ENCODE peak calls at places on chromosomes 7 and 10, in four cellular contexts. R is PC-9, E is GM23248, L is SK-N-SH. H is an unnamed sample. For H3F3A and H4K20me1, the result is how much of the 10 kb centered on the place peaks cover.

GRCh38 chr10:78830062-78830974 is 238.4 kb upstream of the ZMIZ1 start:
- DNase-seq in R (no peak), E (peak), L (no peak), H (no peak)

GRCh38 chr7:34320926-34321609 is 336.9 kb upstream of the NPSR1 start:
- DNase-seq in R (peak), E (peak), L (peak), H (peak)

GRCh38 chr7:80182630-80183276 is 48.1 kb downstream of the GNAI1 start:
- DNase-seq in R (no peak), E (peak), L (no peak), H (no peak)

GRCh38 chr10:1632141-1632540 is 105.2 kb downstream of the ADARB2 start:
- DNase-seq in R (no peak), E (no peak), L (no peak), H (no peak)

GRCh38 chr7:27171636-27172387 is 2.3 kb downstream of the HOXA10 start:
- DNase-seq in R (no peak), E (peak), L (no peak), H (peak)

GRCh38 chr7:118183254-118183585 is 744 bp upstream of the LSM8 start:
- DNase-seq in R (no peak), E (peak), L (peak), H (no peak)

GRCh38 chr10:100731603-100732596 is 13.5 kb upstream of the PAX2 start:
- DNase-seq in R (no peak), E (no peak), L (peak), H (no peak)

GRCh38 chr10:43306899-43307298 is 40.0 kb upstream of the RASGEF1A start:
- DNase-seq in R (no peak), E (no peak), L (no peak), H (no peak)

GRCh38 chr10:78784454-78785414 is 284.0 kb upstream of the ZMIZ1 start:
- DNase-seq in R (no peak), E (no peak), L (no peak), H (no peak)

GRCh38 chr7:83005410-83005809 is 157.3 kb downstream of the PCLO start:
- DNase-seq in R (no peak), E (no peak), L (no peak), H (peak)

GRCh38 chr7:28408105-28408973 is 4.0 kb upstream of the CREB5 start:
- DNase-seq in R (no peak), E (peak), L (peak), H (peak)

GRCh38 chr10:13820591-13821377 is 234.0 kb downstream of the PRPF18 start:
- DNase-seq in R (no peak), E (no peak), L (peak), H (peak)

GRCh38 chr7:75623390-75624133 is 115.2 kb downstream of the HIP1 start:
- DNase-seq in R (no peak), E (peak), L (no peak), H (no peak)

GRCh38 chr10:3898821-3899220 is 113.8 kb upstream of the KLF6 start:
- DNase-seq in R (peak), E (no peak), L (no peak), H (no peak)

GRCh38 chr10:92502296-92502695 is 71.6 kb downstream of the IDE start:
- DNase-seq in R (no peak), E (no peak), L (no peak), H (no peak)

GRCh38 chr10:24869354-24870016 is 82.9 kb downstream of the PRTFDC1 start:
- DNase-seq in R (no peak), E (peak), L (no peak), H (no peak)

GRCh38 chr10:75319274-75319673 is 82.3 kb downstream of the ZNF503 start:
- DNase-seq in R (no peak), E (no peak), L (no peak), H (no peak)

GRCh38 chr7:6248581-6248980 is 23.8 kb downstream of the CYTH3 start:
- DNase-seq in R (no peak), E (peak), L (no peak), H (no peak)

GRCh38 chr7:155885162-155886160 is 73.2 kb upstream of the SHH start:
- DNase-seq in R (peak), E (peak), L (no peak), H (peak)

GRCh38 chr7:1856966-1857441 is 186.9 kb downstream of the ELFN1 start:
- DNase-seq in R (no peak), E (no peak), L (no peak), H (no peak)

GRCh38 chr10:102565793-102566192 is 62.0 kb downstream of the SUFU start:
- DNase-seq in R (no peak), E (no peak), L (no peak), H (peak)

GRCh38 chr10:79051766-79052165 is 17.0 kb upstream of the ZMIZ1 start:
- DNase-seq in R (no peak), E (no peak), L (no peak), H (no peak)

GRCh38 chr10:1932617-1933016 is 195.3 kb upstream of the ADARB2 start:
- DNase-seq in R (no peak), E (no peak), L (no peak), H (no peak)

GRCh38 chr10:101901340-101901739 is 57.7 kb upstream of the KCNIP2 start:
- DNase-seq in R (no peak), E (no peak), L (no peak), H (peak)

GRCh38 chr10:71143170-71143569 is 69.2 kb upstream of the UNC5B start:
- DNase-seq in R (no peak), E (no peak), L (no peak), H (no peak)

GRCh38 chr10:72124984-72125383 is 36.6 kb upstream of the SPOCK2 start:
- DNase-seq in R (no peak), E (peak), L (no peak), H (no peak)

GRCh38 chr7:7957513-7957912 is 11.1 kb upstream of the GLCCI1 start:
- DNase-seq in R (no peak), E (no peak), L (no peak), H (no peak)

GRCh38 chr7:142134944-142135343 is 23.4 kb downstream of the MGAM2 start:
- DNase-seq in R (no peak), E (no peak), L (no peak), H (no peak)

GRCh38 chr10:59805043-59805442 is 51.8 kb upstream of the MRLN start:
- DNase-seq in R (peak), E (peak), L (peak), H (peak)

GRCh38 chr7:98251844-98252639 is at the start of gene TECPR1:
- DNase-seq in R (peak), E (peak), L (peak), H (peak)

GRCh38 chr7:74525881-74526280 is 72.2 kb downstream of the GTF2IRD1 start:
- DNase-seq in R (peak), E (no peak), L (no peak), H (no peak)

GRCh38 chr10:13448216-13448615 is 80.6 kb downstream of the BEND7 start:
- DNase-seq in R (no peak), E (peak), L (no peak), H (no peak)

GRCh38 chr10:113326160-113327111 is 226.4 kb upstream of the HABP2 start:
- DNase-seq in R (peak), E (peak), L (peak), H (peak)

GRCh38 chr7:127365164-127365956 is 27.1 kb downstream of the ZNF800 start:
- DNase-seq in R (no peak), E (no peak), L (no peak), H (no peak)

DNA sequence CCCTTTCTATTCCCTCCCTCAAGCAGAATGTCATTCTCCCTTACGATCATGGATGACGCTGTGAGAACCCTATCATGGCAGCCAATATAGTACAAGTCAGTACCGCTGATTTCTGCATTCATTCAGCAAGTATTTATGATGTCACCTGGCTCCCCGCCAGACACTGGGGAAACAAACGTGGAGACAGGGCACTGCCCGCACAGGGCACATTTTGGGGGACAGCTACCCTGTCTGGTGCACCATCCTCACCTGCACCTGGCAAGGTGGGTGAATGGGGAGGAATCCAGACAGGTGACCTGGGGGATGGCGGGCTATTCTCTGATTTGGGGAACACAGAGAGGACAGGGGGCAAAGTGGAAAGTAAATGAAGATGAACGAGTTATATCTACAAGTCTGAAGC is 28.4 kb downstream of the MKI67 start:
- DNase-seq in R (no peak), E (peak), L (no peak), H (no peak)
- H3F3A ChIP-seq in R (under half), E (under half), L (under half), H (under half)

GRCh38 chr7:100867040-100867795 is at the start of gene TRIP6:
- DNase-seq in R (peak), E (peak), L (peak), H (peak)

GRCh38 chr7:100867796-100868485 is 754 bp downstream of the TRIP6 start:
- DNase-seq in R (no peak), E (peak), L (peak), H (peak)

GRCh38 chr7:100865372-100865911 is 1.7 kb upstream of the TRIP6 start:
- DNase-seq in R (peak), E (peak), L (peak), H (no peak)

GRCh38 chr7:100865971-100866720 is 1.0 kb upstream of the TRIP6 start:
- DNase-seq in R (peak), E (peak), L (peak), H (no peak)

DNA sequence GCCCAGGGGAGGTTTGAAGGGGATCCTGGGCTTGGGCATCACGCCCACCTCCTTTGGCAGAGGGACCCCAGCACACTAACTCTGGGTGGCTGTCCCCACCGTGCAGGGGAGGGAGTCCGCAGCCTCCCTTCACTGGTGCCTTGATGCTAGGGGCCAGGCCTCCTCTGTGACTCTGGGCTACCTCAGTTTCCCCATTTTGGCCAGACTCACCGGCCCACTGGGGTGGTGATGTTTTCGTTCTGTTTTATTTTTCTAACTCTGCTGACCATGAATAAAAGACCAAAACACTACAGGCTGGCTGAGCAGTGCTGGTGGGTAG is 507 bp upstream of the TRIP6 start:
- DNase-seq in R (no peak), E (no peak), L (peak), H (no peak)
- H3K4me3 ChIP-seq in R (peak), E (peak), L (no peak), H (peak)

GRCh38 chr10:7417103-7417623 is 6.3 kb upstream of the SFMBT2 start:
- DNase-seq in R (no peak), E (peak), L (no peak), H (peak)
- H4K20me1 ChIP-seq in R (under half), E (under half), L (under half), H (under half)

DNA sequence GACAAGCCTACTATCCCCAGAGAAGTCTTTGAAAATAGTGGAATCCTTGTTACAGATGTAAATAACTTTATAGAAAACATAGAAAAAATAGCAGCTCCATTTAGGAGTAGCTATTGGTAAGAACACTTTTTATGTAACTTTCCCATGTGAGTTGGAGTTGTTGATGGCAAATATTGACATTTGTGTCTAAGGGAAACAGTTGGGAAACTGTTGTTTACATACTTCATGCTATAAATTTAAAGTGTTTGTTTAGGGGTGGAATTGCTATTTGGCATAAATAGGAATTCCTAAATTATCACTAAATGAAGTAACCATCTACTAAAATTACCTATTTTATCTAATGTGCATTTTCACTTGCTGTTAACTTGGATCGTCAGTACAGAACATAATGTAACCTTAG is 50.7 kb downstream of the GDI2 start:
- DNase-seq in R (no peak), E (no peak), L (no peak), H (no peak)
- H3F3A ChIP-seq in R (under half), E (half or more), L (half or more), H (under half)

DNA sequence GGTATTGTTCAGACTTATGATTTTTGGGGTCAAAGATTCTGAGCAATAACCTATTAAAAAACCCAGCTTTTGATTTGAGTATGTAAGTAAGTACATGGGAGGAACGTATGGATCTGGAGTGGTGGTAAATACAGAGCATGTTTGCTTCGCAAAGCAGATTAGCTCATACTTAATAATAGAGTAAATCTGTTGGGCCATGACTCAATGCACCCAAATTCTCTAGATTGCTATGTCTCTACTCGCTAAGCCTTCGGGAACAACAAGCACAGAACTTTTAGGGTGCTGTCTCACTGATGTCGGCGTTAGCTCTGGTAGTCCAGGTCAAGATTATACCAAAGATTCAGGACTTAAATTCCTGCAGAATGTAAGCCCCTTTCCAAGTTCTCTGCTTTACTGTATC is 801 bp upstream of the MINPP1 start:
- DNase-seq in R (no peak), E (peak), L (peak), H (peak)
- H3K4me3 ChIP-seq in R (peak), E (peak), L (peak), H (peak)

DNA sequence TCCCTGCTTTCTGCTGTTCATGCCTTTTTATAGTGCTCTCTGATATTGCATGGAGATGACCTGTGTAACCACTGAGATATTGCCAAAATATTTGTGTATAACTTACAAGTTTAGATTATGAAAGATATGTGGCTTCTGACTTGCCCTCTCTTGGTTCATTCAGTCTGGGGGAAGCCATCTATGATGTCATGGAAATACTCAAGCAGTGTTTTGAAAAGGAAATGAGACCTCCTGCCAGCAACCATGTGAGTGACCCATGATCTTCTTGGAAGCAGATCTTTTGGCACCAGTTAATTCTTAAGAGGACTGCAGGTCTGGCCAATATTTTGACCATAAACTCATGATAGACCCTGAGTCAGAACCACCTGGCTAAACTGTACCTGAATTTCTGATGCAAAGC is 183.0 kb downstream of the THSD7A start:
- DNase-seq in R (no peak), E (no peak), L (no peak), H (no peak)
- H4K20me1 ChIP-seq in R (under half), E (under half), L (under half), H (under half)

DNA sequence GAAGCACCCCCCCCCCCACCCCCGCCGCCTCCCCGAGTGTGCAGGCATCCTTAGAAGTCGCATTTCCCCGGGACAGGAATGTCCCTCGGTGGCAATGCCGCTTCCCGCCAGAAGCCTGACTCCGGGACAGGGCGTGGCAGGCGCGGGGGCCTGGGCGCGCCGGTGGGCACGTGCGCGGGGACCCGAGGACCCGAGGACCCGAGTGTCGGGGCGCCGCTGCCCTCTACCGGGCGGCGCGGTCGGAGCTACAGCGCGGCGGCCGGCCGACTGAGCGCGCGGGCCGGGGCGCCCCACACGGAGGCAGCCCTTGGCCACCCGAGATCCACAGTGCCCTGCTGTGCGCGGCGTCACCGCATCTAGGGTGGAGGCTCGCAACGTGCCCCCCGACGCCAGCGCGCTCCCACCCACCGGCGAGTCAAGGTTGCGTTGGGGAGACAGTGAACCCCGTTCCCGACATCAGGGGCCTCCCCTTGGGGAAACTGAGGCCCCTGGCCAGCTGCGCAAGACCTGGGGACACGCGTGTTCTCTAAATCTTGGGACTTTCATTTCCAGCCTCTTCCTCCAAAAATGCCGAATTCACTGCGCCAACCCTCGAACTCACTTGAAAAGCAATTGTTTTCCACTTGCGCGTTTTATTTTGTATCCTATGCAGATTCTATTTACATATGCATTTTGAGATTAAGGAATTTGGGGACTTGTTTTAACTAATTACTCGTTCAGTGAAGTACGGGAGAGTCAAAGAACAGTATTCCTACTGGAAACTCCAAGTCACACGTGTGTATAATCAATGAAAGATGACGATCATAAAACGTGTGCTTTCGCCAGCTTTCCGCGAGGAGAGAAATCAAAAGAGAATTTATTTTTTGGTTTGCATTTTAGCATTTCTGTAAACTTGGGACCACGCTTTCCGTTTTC is 3.1 kb upstream of the CUX1 start:
- DNase-seq in R (peak), E (peak), L (peak), H (peak)
- H3F3A ChIP-seq in R (under half), E (under half), L (under half), H (under half)

DNA sequence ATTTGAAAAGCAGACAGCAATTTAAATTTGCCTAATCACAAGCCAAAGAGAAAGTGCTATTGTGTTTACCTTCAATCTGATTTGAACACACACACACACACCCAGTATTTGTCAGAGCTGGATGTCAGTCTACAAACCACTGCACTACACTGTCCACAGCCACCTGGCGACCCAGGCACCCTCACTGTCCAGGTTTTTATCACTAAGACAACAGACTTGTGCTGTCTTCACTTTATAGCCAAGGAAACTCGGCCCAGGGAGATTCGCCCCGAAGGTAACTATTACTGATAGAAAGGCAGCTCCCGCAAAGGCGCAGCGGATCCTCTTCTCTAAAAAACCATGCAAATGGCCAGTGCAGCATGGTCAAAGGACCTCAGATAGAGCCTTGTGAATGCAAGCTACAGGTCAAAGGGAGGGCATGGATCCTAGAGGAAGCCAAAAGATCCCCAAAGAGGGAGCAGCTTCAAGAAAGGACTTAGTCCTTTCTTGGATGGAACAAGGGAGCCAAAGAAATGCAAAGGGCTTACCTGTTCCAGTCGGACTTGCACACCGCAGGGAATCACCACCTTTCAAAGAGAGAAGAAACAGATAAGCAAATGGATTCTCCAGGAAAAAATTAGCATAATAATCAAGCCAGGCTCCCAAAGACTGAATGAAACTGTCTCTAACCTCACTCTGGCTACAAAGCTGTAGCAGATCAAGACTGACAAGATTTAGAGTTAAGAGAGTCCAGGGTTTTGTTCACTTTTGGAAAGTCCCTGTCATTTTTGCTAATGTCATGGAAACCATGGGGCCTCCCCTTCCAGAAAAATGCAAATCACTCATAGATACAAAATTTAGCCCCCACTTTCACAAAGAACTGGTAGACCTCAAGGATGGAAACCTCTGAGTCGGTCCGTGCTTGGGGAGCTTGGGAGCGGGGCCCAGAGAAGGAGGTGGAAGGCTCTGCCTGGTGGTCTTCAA is 101.1 kb downstream of the TNS3 start:
- DNase-seq in R (no peak), E (no peak), L (no peak), H (peak)
- H3K4me3 ChIP-seq in R (no peak), E (no peak), L (no peak), H (peak)

DNA sequence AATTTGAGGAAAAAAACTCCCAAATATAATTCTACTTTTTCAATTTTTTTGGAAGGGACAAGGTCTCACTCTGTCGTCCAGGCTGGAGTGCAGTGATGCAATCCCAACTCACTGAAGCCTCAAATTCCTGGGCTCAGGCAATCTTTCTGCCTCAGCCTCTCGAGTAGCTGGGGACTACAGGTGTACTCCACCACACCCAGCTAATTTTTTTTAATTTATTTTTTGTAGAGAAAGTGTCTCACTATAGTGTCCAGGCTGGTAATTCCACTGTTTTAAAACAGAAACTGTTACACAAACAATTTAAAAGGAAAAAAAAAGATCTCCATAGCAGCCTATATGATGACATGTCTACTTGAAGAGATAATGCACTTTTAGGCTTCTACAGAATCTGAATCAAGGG is 25.6 kb downstream of the EZH2 start:
- DNase-seq in R (no peak), E (no peak), L (no peak), H (no peak)
- H4K20me1 ChIP-seq in R (under half), E (under half), L (half or more), H (half or more)

H was measured in neural progenitor cell.